ENCODE peak calls at places on chromosomes 12 and 14, in ten cellular contexts. X is Calu3, N is gastrocnemius medialis, S is RWPE1, K is GM12878, Q is left ventricle myocardium inferior, Z is heart left ventricle, E is neural progenitor cell, D is AG10803, F is DND-41. I is an unnamed sample.

GRCh38 chr12:67394600-67394999 is 125.4 kb downstream of the CAND1 start:
- DNase-seq in S (peak), Q (peak), Z (peak), E (peak), X (no peak), D (peak), F (no peak), N (peak), K (no peak), I (peak)

GRCh38 chr14:101505216-101505970 is 55.9 kb upstream of the DIO3 start:
- DNase-seq in K (no peak), D (no peak), Z (no peak), X (no peak), N (no peak), E (no peak), Q (no peak), S (no peak), F (no peak), I (no peak)

GRCh38 chr14:28678887-28679286 is 87.7 kb upstream of the FOXG1 start:
- DNase-seq in F (no peak), X (no peak), E (no peak), D (no peak), Q (no peak), K (no peak), Z (no peak), N (no peak), S (no peak), I (no peak)

GRCh38 chr12:130702966-130703732 is 12.9 kb downstream of the RIMBP2 start:
- DNase-seq in F (peak), Q (no peak), D (no peak), S (no peak), K (no peak), N (no peak), Z (no peak), X (no peak), E (peak), I (no peak)

GRCh38 chr12:51187370-51187987 is 14.5 kb upstream of the TFCP2 start:
- DNase-seq in N (peak), Z (no peak), E (no peak), Q (no peak), X (no peak), K (no peak), S (no peak), F (no peak), D (no peak), I (no peak)

GRCh38 chr14:50001999-50002925 is 109.4 kb downstream of the ARF6 start:
- DNase-seq in K (peak), Z (no peak), Q (no peak), E (no peak), X (no peak), S (no peak), N (no peak), F (peak), D (no peak), I (no peak)

GRCh38 chr14:27528328-27528727 is 930.5 kb upstream of the NOVA1 start:
- DNase-seq in X (no peak), N (no peak), D (peak), E (peak), Q (no peak), S (peak), Z (no peak), K (no peak), F (no peak), I (no peak)

GRCh38 chr14:67650161-67650560 is 24.3 kb downstream of the VTI1B start:
- DNase-seq in F (no peak), E (no peak), K (no peak), S (no peak), X (no peak), D (peak), Z (no peak), Q (no peak), N (no peak), I (no peak)

GRCh38 chr12:109925185-109925835 is 25.2 kb downstream of the TCHP start:
- DNase-seq in F (no peak), Q (no peak), D (no peak), S (no peak), Z (no peak), E (peak), K (no peak), X (no peak), N (no peak), I (no peak)

GRCh38 chr14:95098984-95099599 is 58.2 kb downstream of the DICER1 start:
- DNase-seq in X (peak), E (peak), N (peak), K (no peak), F (peak), Z (peak), S (peak), Q (peak), D (peak), I (peak)

GRCh38 chr14:55265197-55265596 is 6.0 kb upstream of the FBXO34 start:
- DNase-seq in E (no peak), N (no peak), Z (no peak), D (no peak), K (no peak), F (no peak), X (no peak), S (no peak), Q (no peak), I (no peak)
- TF ChIP-seq CTCF in E (no peak), N (no peak), Z (no peak), D (no peak), K (no peak), F (no peak), X (no peak), S (no peak), Q (no peak), I (no peak)

GRCh38 chr14:63991833-63992232 is 139.0 kb downstream of the SYNE2 start:
- DNase-seq in Q (no peak), X (no peak), K (no peak), D (no peak), E (no peak), Z (no peak), N (no peak), F (no peak), S (no peak), I (no peak)

GRCh38 chr14:63992858-63993257 is 140.1 kb downstream of the SYNE2 start:
- DNase-seq in S (peak), Q (no peak), K (no peak), D (no peak), E (no peak), F (no peak), N (no peak), X (no peak), Z (no peak), I (no peak)

GRCh38 chr14:63995285-63995684 is 142.5 kb downstream of the SYNE2 start:
- DNase-seq in Q (no peak), Z (no peak), X (no peak), K (no peak), D (no peak), S (no peak), F (no peak), E (no peak), N (no peak), I (no peak)

GRCh38 chr14:63996016-63996415 is 143.2 kb downstream of the SYNE2 start:
- DNase-seq in Q (no peak), S (no peak), K (no peak), F (no peak), E (no peak), N (no peak), X (no peak), Z (no peak), D (no peak), I (no peak)

DNA sequence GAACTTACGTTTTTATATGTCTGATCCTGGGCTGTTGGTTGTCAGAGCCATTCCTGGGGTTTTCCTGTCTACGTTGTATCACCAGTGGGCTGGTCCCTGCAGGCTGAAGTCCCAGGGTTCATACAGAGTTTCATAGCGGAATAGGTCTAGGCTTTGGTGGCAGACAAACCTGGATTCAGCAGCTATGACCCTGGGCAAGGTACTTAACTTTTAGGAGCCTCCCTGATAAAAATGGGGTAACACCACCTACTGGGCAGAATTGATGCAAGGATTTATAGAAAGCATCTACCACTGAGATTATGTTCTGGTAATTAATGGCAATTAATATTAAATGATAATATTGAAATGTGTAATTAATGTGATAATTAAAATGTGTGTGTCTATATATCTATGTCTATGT is 141.2 kb downstream of the SYNE2 start:
- DNase-seq in D (no peak), F (no peak), K (no peak), E (no peak), Q (no peak), S (peak), N (no peak), X (no peak), Z (no peak), I (no peak)
- TF ChIP-seq CTCF in D (peak), F (no peak), K (peak), E (no peak), Q (peak), S (peak), N (no peak), X (no peak), Z (no peak), I (peak)

GRCh38 chr12:54213084-54213483 is 24.3 kb upstream of the SMUG1 start:
- DNase-seq in E (no peak), Z (no peak), K (no peak), D (no peak), Q (no peak), F (no peak), N (no peak), X (no peak), S (no peak), I (no peak)
- TF ChIP-seq CTCF in E (peak), Z (no peak), K (no peak), D (peak), Q (no peak), F (no peak), N (no peak), X (no peak), S (no peak), I (no peak)

GRCh38 chr12:107130830-107131760 is 37.7 kb upstream of the CRY1 start:
- DNase-seq in E (no peak), F (no peak), S (no peak), Z (no peak), X (no peak), Q (no peak), N (no peak), K (no peak), D (no peak), I (no peak)

GRCh38 chr12:107134558-107134957 is 41.2 kb upstream of the CRY1 start:
- DNase-seq in S (no peak), K (no peak), D (no peak), E (peak), X (peak), Q (no peak), Z (no peak), F (peak), N (no peak), I (peak)

GRCh38 chr12:107129315-107129930 is 36.1 kb upstream of the CRY1 start:
- DNase-seq in Z (no peak), N (no peak), Q (no peak), D (no peak), F (no peak), K (no peak), E (no peak), X (no peak), S (no peak), I (no peak)

GRCh38 chr12:107133462-107133861 is 40.1 kb upstream of the CRY1 start:
- DNase-seq in K (no peak), F (no peak), X (no peak), N (no peak), S (no peak), Z (no peak), E (no peak), Q (no peak), D (no peak), I (no peak)

GRCh38 chr12:107131832-107132616 is 38.7 kb upstream of the CRY1 start:
- DNase-seq in F (no peak), Q (no peak), D (peak), X (peak), E (peak), N (no peak), K (no peak), S (peak), Z (no peak), I (peak)
- TF ChIP-seq CTCF in F (peak), Q (peak), D (peak), X (peak), E (peak), N (no peak), K (peak), S (peak), Z (peak), I (peak)

GRCh38 chr12:57632898-57633825 is at the start of gene B4GALNT1:
- DNase-seq in S (peak), Z (no peak), X (peak), D (peak), Q (peak), F (peak), K (no peak), E (peak), N (no peak), I (peak)

GRCh38 chr12:57638096-57638495 is 5.1 kb upstream of the B4GALNT1 start:
- DNase-seq in Q (no peak), E (no peak), S (no peak), Z (no peak), K (no peak), N (no peak), D (no peak), F (no peak), X (no peak), I (no peak)

GRCh38 chr12:57641699-57642442 is 8.9 kb upstream of the B4GALNT1 start:
- DNase-seq in Z (no peak), S (no peak), X (no peak), Q (no peak), K (no peak), E (no peak), N (no peak), F (no peak), D (no peak), I (peak)

GRCh38 chr12:57640156-57641042 is 7.4 kb upstream of the B4GALNT1 start:
- DNase-seq in D (peak), Z (no peak), X (no peak), K (no peak), F (no peak), N (no peak), E (no peak), Q (no peak), S (no peak), I (no peak)

GRCh38 chr12:57637364-57637763 is 4.4 kb upstream of the B4GALNT1 start:
- DNase-seq in S (no peak), N (no peak), F (no peak), X (no peak), D (no peak), Z (no peak), Q (no peak), K (no peak), E (no peak), I (no peak)
- TF ChIP-seq CTCF in S (no peak), N (no peak), F (no peak), X (no peak), D (no peak), Z (no peak), Q (no peak), K (no peak), E (no peak), I (no peak)

GRCh38 chr12:57488397-57489156 is 709 bp downstream of the MARS1 start:
- DNase-seq in S (no peak), Q (no peak), K (no peak), E (peak), Z (no peak), X (no peak), F (peak), D (no peak), N (no peak), I (no peak)

GRCh38 chr12:57489157-57489641 is 1.3 kb downstream of the MARS1 start:
- DNase-seq in S (no peak), K (no peak), N (no peak), E (no peak), X (no peak), D (peak), Z (no peak), F (no peak), Q (no peak), I (no peak)

GRCh38 chr12:57487055-57487596 is 742 bp upstream of the MARS1 start:
- DNase-seq in D (no peak), S (no peak), Q (no peak), E (no peak), F (no peak), Z (no peak), N (no peak), X (no peak), K (no peak), I (no peak)

GRCh38 chr12:57485695-57486094 is 2.2 kb upstream of the MARS1 start:
- DNase-seq in Q (no peak), Z (no peak), S (no peak), F (no peak), E (no peak), K (no peak), N (no peak), D (no peak), X (no peak), I (no peak)

GRCh38 chr12:57487597-57488396 is at the start of gene MARS1:
- DNase-seq in E (peak), Z (peak), X (peak), Q (peak), K (peak), S (peak), N (peak), F (peak), D (peak), I (peak)
- TF ChIP-seq CTCF in E (peak), Z (no peak), X (no peak), Q (no peak), K (peak), S (peak), N (no peak), F (peak), D (no peak), I (no peak)

GRCh38 chr14:90651976-90652560 is 164.2 kb downstream of the TTC7B start:
- DNase-seq in K (no peak), D (no peak), Z (no peak), X (no peak), E (no peak), Q (no peak), F (no peak), N (no peak), S (no peak), I (no peak)

GRCh38 chr14:90649557-90650135 is 166.6 kb downstream of the TTC7B start:
- DNase-seq in N (no peak), S (no peak), Q (no peak), X (no peak), D (no peak), F (no peak), E (no peak), K (no peak), Z (no peak), I (no peak)

GRCh38 chr14:90651405-90651804 is 164.8 kb downstream of the TTC7B start:
- DNase-seq in N (no peak), X (no peak), D (no peak), Q (no peak), K (no peak), E (no peak), Z (no peak), S (no peak), F (no peak), I (no peak)

GRCh38 chr14:90654831-90655276 is 161.4 kb downstream of the TTC7B start:
- DNase-seq in Z (no peak), Q (no peak), K (no peak), F (no peak), E (no peak), D (peak), S (no peak), N (no peak), X (no peak), I (no peak)

DNA sequence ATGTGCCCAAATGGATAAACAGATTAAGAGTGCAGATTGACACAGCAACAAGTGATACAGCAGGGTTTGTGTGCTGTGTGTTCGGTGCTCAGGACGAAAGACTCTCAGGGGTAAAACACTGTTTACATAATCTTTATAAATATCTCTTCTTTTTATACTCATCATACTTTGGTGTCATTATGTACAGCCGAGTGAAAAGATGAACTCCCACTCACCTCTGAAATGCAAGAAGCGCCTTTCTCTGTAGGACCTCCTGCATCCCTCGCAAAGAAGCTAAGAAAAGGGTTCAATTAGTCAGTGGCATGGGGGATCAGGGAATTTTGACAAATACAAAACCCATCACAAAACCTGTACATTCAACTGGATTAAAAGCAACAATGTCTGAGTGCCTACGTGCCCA is 163.6 kb downstream of the TTC7B start:
- DNase-seq in D (no peak), Q (no peak), F (no peak), E (no peak), K (no peak), S (no peak), Z (no peak), N (no peak), X (no peak), I (no peak)
- TF ChIP-seq CTCF in D (no peak), Q (no peak), F (no peak), E (no peak), K (no peak), S (no peak), Z (no peak), N (no peak), X (no peak), I (no peak)

GRCh38 chr14:103123634-103124500 is 606 bp downstream of the TNFAIP2 start:
- DNase-seq in E (peak), X (peak), K (no peak), S (no peak), F (no peak), D (peak), Z (peak), Q (peak), N (no peak), I (peak)
- TF ChIP-seq CTCF in E (peak), X (no peak), K (peak), S (peak), F (peak), D (peak), Z (peak), Q (peak), N (no peak), I (peak)

I was measured in body of pancreas.